ENCODE peak calls at places on chromosomes 2 and 18, in five cellular contexts. A is IMR-90, H is RWPE1, O is heart right ventricle, X is uterus. F is an unnamed sample.

GRCh38 chr2:208488668-208489564 is 82.3 kb downstream of the PTH2R start:
- DNase-seq in H (no peak), O (no peak), A (no peak), X (no peak), F (no peak)

GRCh38 chr2:200406379-200406778 is 99.9 kb downstream of the SPATS2L start:
- DNase-seq in X (no peak), A (peak; percentile 24), O (no peak), H (no peak), F (no peak)

GRCh38 chr2:75100011-75100680 is 99.2 kb downstream of the TACR1 start:
- DNase-seq in X (no peak), H (peak; percentile 49), A (peak; percentile 67), O (no peak), F (no peak)

GRCh38 chr2:172131713-172132555 is 29.2 kb upstream of the DLX2 start:
- DNase-seq in H (no peak), A (no peak), X (no peak), O (no peak), F (no peak)

GRCh38 chr18:74616494-74616893 is 18.8 kb downstream of the ZNF407 start:
- DNase-seq in X (no peak), A (no peak), H (no peak), O (no peak), F (no peak)

GRCh38 chr2:84953535-84953934 is 17.4 kb upstream of the KCMF1 start:
- DNase-seq in H (no peak), A (no peak), O (no peak), X (no peak), F (no peak)

GRCh38 chr2:151422917-151423439 is 13.3 kb downstream of the RIF1 start:
- DNase-seq in O (no peak), A (no peak), H (no peak), X (no peak), F (no peak)

GRCh38 chr2:56580242-56580641 is 396.5 kb downstream of the CCDC85A start:
- DNase-seq in X (no peak), H (no peak), A (peak; percentile 19), O (no peak), F (no peak)

GRCh38 chr2:12543452-12544220 is 173.1 kb upstream of the TRIB2 start:
- DNase-seq in X (no peak), A (no peak), H (no peak), O (no peak), F (no peak)

DNA sequence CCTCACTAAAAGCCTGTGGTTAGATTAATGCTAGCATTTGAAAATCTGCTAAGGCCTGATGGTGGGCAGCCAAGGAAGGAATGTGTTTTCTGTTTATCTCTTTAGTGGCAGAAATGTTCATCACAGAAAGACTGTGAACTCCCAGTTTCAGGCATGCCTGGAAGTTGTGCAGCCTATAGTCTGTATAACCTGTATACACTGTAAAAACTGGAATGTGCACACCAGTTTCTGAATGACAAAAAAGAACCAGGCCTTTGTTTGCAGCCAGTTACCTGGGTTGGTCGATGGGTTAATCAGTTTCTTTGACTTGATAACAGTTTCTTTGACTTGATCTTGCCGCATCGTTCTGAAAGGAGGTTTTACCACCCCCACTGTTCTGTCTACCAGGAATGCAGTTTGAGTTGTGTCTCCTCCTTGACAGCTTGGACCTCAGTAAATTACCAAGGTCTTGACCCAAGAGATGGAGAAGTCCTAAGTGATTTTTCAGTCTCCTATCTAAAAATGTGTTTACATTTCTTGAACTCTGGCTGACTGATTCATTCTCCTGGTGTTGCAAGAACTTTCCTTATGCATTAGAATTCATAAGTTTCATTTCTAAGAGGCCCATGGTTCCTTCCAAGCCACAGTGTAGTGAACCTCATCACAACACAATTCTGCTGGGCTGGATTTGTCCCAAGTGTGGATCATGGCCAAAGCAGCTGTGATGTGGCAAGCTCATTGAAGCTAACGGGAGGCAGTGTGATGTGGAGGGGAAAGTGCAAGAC is 62.2 kb downstream of the KIAA2012 start:
- DNase-seq in A (peak; percentile 100), H (no peak), X (peak; percentile 93), O (peak; percentile 77), F (peak; percentile 33)
- TF ChIP-seq CTCF in A (peak; percentile 16), H (no peak), X (no peak), O (no peak), F (no peak)

GRCh38 chr2:46306320-46306719 is 9.1 kb downstream of the EPAS1 start:
- DNase-seq in H (peak; percentile 84), X (no peak), O (no peak), A (peak; percentile 37), F (no peak)

GRCh38 chr2:46306988-46307655 is 9.9 kb downstream of the EPAS1 start:
- DNase-seq in O (peak; percentile 47), X (no peak), H (no peak), A (no peak), F (no peak)

GRCh38 chr2:46304635-46305034 is 7.4 kb downstream of the EPAS1 start:
- DNase-seq in H (no peak), O (no peak), X (no peak), A (no peak), F (no peak)

GRCh38 chr2:46305177-46305576 is 8.0 kb downstream of the EPAS1 start:
- DNase-seq in X (no peak), A (no peak), O (no peak), H (no peak), F (no peak)

GRCh38 chr2:46305767-46306166 is 8.6 kb downstream of the EPAS1 start:
- DNase-seq in H (no peak), O (no peak), X (no peak), A (no peak), F (no peak)
- H3K27ac ChIP-seq in H (no peak overlapping the region), O (peak overlapping the region; percentile 99), X (peak overlapping the region; percentile 28), A (no peak overlapping the region), F (peak overlapping the region; percentile 97)

DNA sequence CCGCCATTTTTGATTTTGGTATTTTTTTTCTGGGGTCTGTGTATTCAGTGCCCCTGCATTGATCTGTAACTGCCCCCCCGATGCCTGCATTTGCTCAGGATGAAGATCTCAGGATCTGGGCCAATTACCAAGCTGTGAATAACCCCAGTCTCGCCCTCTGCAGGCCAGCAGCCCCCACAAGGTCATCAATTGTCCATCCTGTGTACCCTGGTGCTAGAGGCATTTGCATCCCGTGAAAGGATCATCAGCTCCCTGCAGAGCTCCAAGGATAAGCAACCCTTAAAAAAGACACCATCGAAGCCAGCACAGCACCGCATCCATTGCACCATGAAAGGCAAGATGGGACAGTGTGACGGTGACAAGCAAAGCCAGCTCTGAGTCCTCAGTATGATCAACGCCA is 154.1 kb upstream of the KLHL29 start:
- DNase-seq in X (no peak), O (no peak), H (no peak), A (no peak), F (no peak)
- TF ChIP-seq CTCF in X (no peak), O (no peak), H (no peak), A (no peak), F (no peak)

GRCh38 chr2:237648016-237648381 is 20.6 kb downstream of the LRRFIP1 start:
- DNase-seq in A (no peak), X (peak; percentile 6), H (no peak), O (no peak), F (no peak)
- H3K27ac ChIP-seq in A (no peak overlapping the region), X (no peak overlapping the region), H (no peak overlapping the region), O (peak overlapping the region; percentile 67), F (peak overlapping the region; percentile 77)

GRCh38 chr18:33316146-33316587 is 124.4 kb downstream of the CCDC178 start:
- DNase-seq in A (no peak), H (no peak), X (no peak), O (no peak), F (no peak)
- TF ChIP-seq CTCF in A (no peak), H (no peak), X (no peak), O (no peak), F (no peak)

DNA sequence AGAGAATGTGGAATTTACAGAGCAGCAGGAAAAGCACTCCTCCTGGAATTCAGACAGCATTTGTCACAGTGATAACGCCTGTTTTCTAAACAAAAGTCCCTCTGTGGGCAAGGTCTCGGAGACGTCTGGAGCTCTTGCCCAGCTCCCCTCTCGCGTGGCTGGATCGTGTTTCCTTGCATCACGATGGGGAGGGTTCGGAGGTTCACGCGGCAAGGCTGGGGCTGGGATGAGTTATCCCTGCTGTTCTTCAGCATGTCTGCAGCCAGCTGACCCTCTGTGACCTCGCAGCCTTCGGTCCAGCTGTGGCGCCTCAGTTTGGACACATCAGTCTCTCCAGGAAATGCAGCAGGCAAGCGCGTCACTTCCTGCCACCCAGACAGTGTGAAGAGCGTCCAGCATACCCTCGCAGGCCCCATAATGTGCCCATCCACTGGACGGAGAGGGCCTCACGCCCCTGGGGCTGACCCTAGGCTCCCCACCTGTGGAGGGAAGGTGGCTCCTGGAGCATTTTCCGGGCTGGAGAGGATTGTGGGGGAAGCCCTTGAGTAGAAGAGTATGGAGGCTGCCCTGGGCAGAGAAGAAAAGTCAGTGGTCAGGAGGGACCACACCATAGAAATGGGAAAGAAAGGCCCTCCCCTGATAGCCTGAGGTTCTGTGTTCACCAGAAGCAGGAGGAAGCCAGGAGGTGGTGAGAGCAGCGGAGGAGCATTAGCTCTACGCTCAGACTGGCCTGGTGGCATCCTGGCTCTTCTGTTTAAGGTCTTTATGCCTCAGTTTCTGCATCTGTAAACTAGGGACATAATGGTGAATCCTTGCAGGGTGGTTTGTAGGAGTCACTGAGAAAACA is 30.5 kb downstream of the GLI2 start:
- DNase-seq in O (peak; percentile 89), A (peak; percentile 99), X (peak; percentile 89), H (no peak), F (peak; percentile 36)
- H3K27ac ChIP-seq in O (peak overlapping the region; percentile 89), A (peak overlapping the region; percentile 87), X (peak overlapping the region; percentile 77), H (no peak overlapping the region), F (peak overlapping the region; percentile 2)

GRCh38 chr18:70072678-70073077 is 125.0 kb upstream of the CD226 start:
- DNase-seq in A (peak; percentile 50), H (no peak), X (no peak), O (no peak), F (no peak)
- TF ChIP-seq CTCF in A (peak; percentile 59), H (peak; percentile 24), X (no peak), O (peak; percentile 5), F (no peak)